ENCODE peak calls at places on chromosome 14, in four cellular contexts. V is stimulated activated CD4-positive, alpha-beta T cell treated with anti-CD3 and anti-CD28 coated beads, Interleukin-2, amount 100 ng/mL, for 24 hours; T is AG10803; L is AG08395. D is an unnamed sample.

GRCh38 chr14:22221508-22221907 is 367.5 kb downstream of the DAD1 start:
- DNase-seq in T (peak; percentile 11), V (no peak), L (no peak), D (no peak)

GRCh38 chr14:103730490-103731035 is 15.0 kb downstream of the ZFYVE21 start:
- DNase-seq in L (no peak), V (no peak), T (no peak), D (no peak)

GRCh38 chr14:61695695-61696527 is 598 bp downstream of the HIF1A start:
- DNase-seq in L (peak; percentile 29), T (peak; percentile 55), V (peak; percentile 66), D (no peak)

GRCh38 chr14:96251656-96252155 is 4.3 kb upstream of the BDKRB1 start:
- DNase-seq in V (no peak), T (no peak), L (no peak), D (no peak)

GRCh38 chr14:53983112-53983511 is 26.5 kb upstream of the BMP4 start:
- DNase-seq in L (no peak), T (no peak), V (no peak), D (no peak)

GRCh38 chr14:104878582-104878981 is 13.5 kb downstream of the CEP170B start:
- DNase-seq in V (no peak), T (no peak), L (no peak), D (no peak)

GRCh38 chr14:75493580-75494130 is 28.6 kb upstream of the BATF start:
- DNase-seq in T (no peak), L (no peak), V (no peak), D (no peak)

GRCh38 chr14:100839573-100840175 is 13.8 kb downstream of the MEG3 start:
- DNase-seq in V (no peak), T (no peak), L (no peak), D (no peak)

GRCh38 chr14:103539056-103539825 is 10.2 kb downstream of the TRMT61A start:
- DNase-seq in V (no peak), T (no peak), L (no peak), D (no peak)

GRCh38 chr14:61406198-61406597 is 84.8 kb downstream of the PRKCH start:
- DNase-seq in L (no peak), T (no peak), V (no peak), D (no peak)

GRCh38 chr14:30272848-30273563 is 286.0 kb upstream of the G2E3 start:
- DNase-seq in T (no peak), V (no peak), L (no peak), D (no peak)

GRCh38 chr14:30751646-30752416 is 122.5 kb upstream of the COCH start:
- DNase-seq in T (no peak), L (no peak), V (no peak), D (no peak)

GRCh38 chr14:91316761-91317160 is 72.3 kb upstream of the GPR68 start:
- DNase-seq in T (no peak), L (no peak), V (no peak), D (no peak)

GRCh38 chr14:72741836-72742681 is 151.8 kb downstream of the DPF3 start:
- DNase-seq in T (no peak), V (no peak), L (no peak), D (no peak)

GRCh38 chr14:103641181-103641580 is 12.2 kb downstream of the KLC1 start:
- DNase-seq in T (no peak), L (peak; percentile 53), V (no peak), D (no peak)